ENCODE peak calls at places on chromosomes 4 and X, in five cellular contexts. C is HCT116, B is lower lobe of right lung, S is colonic mucosa, K is lung. T is an unnamed sample.

GRCh38 chr4:173494013-173494970 is 35.7 kb downstream of the HAND2 start:
- DNase-seq in C (peak; percentile 72), B (peak; percentile 60), S (peak; percentile 78), K (peak; percentile 43), T (no peak)

GRCh38 chr4:153585021-153585420 is 99.1 kb upstream of the TLR2 start:
- DNase-seq in C (no peak), B (no peak), S (no peak), K (no peak), T (no peak)

GRCh38 chr4:185256444-185256843 is 47.0 kb downstream of the SNX25 start:
- DNase-seq in C (peak; percentile 12), B (no peak), S (no peak), K (no peak), T (no peak)

GRCh38 chrX:69505772-69506616 is 1.9 kb downstream of the NALF2 start:
- DNase-seq in C (no peak), B (no peak), S (no peak), K (peak; percentile 23), T (no peak)

GRCh38 chr4:128600996-128601857 is 208.3 kb upstream of the JADE1 start:
- DNase-seq in C (peak; percentile 77), B (peak; percentile 72), S (peak; percentile 58), K (peak; percentile 88), T (no peak)

GRCh38 chrX:109830157-109830703 is 97.2 kb upstream of the ACSL4 start:
- DNase-seq in C (no peak), B (no peak), S (no peak), K (no peak), T (no peak)

GRCh38 chr4:183906486-183906735 is 1.3 kb downstream of the STOX2 start:
- DNase-seq in C (no peak), B (no peak), S (no peak), K (no peak), T (no peak)

GRCh38 chr4:1993169-1993516 is 15.6 kb downstream of the NELFA start:
- DNase-seq in C (no peak), B (no peak), S (no peak), K (no peak), T (no peak)

GRCh38 chr4:4388418-4388817 is 1.5 kb downstream of the NSG1 start:
- DNase-seq in C (no peak), B (no peak), S (no peak), K (no peak), T (no peak)

GRCh38 chr4:90598741-90599140 is 471.5 kb downstream of the CCSER1 start:
- DNase-seq in C (no peak), B (no peak), S (no peak), K (no peak), T (no peak)

GRCh38 chr4:114900934-114901333 is 212.5 kb downstream of the NDST4 start:
- DNase-seq in C (no peak), B (no peak), S (no peak), K (no peak), T (no peak)

GRCh38 chr4:137283737-137284136 is 248.6 kb downstream of the PCDH18 start:
- DNase-seq in C (no peak), B (no peak), S (no peak), K (no peak), T (no peak)

GRCh38 chr4:183360161-183360919 is 38.1 kb upstream of the CLDN24 start:
- DNase-seq in C (no peak), B (no peak), S (no peak), K (no peak), T (no peak)

GRCh38 chr4:153438916-153439756 is 27.0 kb upstream of the TMEM131L start:
- DNase-seq in C (no peak), B (no peak), S (no peak), K (no peak), T (no peak)

GRCh38 chrX:130772313-130773140 is 130.5 kb downstream of the ENOX2 start:
- DNase-seq in C (no peak), B (no peak), S (no peak), K (no peak), T (no peak)

GRCh38 chr4:146232131-146232722 is 17.9 kb downstream of the REELD1 start:
- DNase-seq in C (no peak), B (no peak), S (peak; percentile 37), K (no peak), T (no peak)

GRCh38 chr4:182885022-182885737 is 32.0 kb downstream of the DCTD start:
- DNase-seq in C (no peak), B (no peak), S (no peak), K (no peak), T (no peak)

GRCh38 chr4:30380404-30380998 is 339.7 kb upstream of the PCDH7 start:
- DNase-seq in C (peak; percentile 65), B (no peak), S (peak; percentile 19), K (no peak), T (peak; percentile 72)

GRCh38 chr4:124633285-124633941 is 79.1 kb downstream of the ANKRD50 start:
- DNase-seq in C (no peak), B (no peak), S (no peak), K (no peak), T (no peak)

GRCh38 chr4:2947926-2948325 is 15.3 kb downstream of the NOP14 start:
- DNase-seq in C (no peak), B (no peak), S (no peak), K (no peak), T (no peak)

GRCh38 chrX:29890646-29891200 is 324.6 kb upstream of the MAGEB2 start:
- DNase-seq in C (no peak), B (no peak), S (no peak), K (no peak), T (no peak)

GRCh38 chr4:37584087-37584486 is 102.1 kb downstream of the RELL1 start:
- DNase-seq in C (no peak), B (no peak), S (peak; percentile 86), K (no peak), T (no peak)

GRCh38 chrX:48576108-48576507 is 1.8 kb downstream of the RBM3 start:
- DNase-seq in C (no peak), B (no peak), S (no peak), K (no peak), T (no peak)

GRCh38 chr4:45662996-45663395 is 460.9 kb downstream of the GABRG1 start:
- DNase-seq in C (no peak), B (peak; percentile 45), S (no peak), K (peak; percentile 72), T (no peak)

GRCh38 chrX:39736219-39737211 is 361.2 kb downstream of the BCOR start:
- DNase-seq in C (no peak), B (peak; percentile 82), S (no peak), K (peak; percentile 61), T (no peak)

GRCh38 chr4:122827899-122828601 is 1.4 kb downstream of the FGF2 start:
- DNase-seq in C (no peak), B (no peak), S (peak; percentile 35), K (no peak), T (peak; percentile 77)

GRCh38 chr4:24799544-24800272 is 4.3 kb downstream of the SOD3 start:
- DNase-seq in C (no peak), B (peak; percentile 47), S (no peak), K (no peak), T (no peak)

GRCh38 chr4:24800273-24800880 is 5.0 kb downstream of the SOD3 start:
- DNase-seq in C (no peak), B (peak; percentile 48), S (no peak), K (no peak), T (no peak)

GRCh38 chr4:24799196-24799543 is 3.8 kb downstream of the SOD3 start:
- DNase-seq in C (no peak), B (no peak), S (peak; percentile 15), K (no peak), T (no peak)

GRCh38 chr4:24802648-24803047 is 7.3 kb downstream of the SOD3 start:
- DNase-seq in C (no peak), B (no peak), S (no peak), K (no peak), T (no peak)

DNA sequence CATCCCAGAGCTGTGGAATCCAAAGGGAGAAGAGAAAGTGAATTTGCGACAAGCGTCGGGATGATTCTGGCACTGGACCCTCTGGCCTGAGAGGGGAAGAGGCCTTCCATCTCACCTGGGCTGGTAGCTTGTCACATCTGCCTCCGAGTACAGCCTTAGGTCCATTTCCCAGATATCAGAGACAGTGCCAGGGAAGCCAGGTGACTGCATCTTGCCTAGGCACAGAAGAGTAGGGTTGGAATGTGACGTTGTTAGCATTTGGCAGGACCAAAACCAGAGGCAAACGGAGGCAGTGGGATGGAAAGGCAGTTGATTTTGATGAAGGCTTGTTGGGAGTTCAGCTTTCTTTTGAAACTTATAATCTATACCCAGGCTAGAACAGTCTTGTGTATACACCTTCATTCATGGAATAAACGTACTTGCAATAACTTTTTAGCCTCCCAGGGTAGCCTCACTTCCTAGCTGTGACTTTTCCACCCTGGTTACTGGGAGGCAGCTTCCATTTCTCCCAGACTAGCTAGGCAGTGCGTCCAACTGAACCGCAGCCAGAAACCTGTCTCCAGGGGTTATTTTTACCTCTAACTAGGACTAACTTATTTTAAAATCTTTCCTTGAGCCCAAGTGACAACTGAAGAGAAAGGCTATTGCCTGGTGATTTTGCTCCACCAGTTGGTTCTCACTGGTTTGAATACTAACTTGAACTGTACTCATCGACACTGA is 5.9 kb downstream of the SOD3 start:
- DNase-seq in C (no peak), B (no peak), S (no peak), K (no peak), T (no peak)
- H3K27me3 ChIP-seq in C (peaks cover 20% of the 10 kb centered on the region), B (peaks cover 20% of the 10 kb centered on the region), S (peaks cover 4% of the 10 kb centered on the region), K (no peaks in the 10 kb centered on the region), T (no peaks in the 10 kb centered on the region)

GRCh38 chr4:26214994-26215393 is 105.8 kb upstream of the RBPJ start:
- DNase-seq in C (no peak), B (no peak), S (no peak), K (no peak), T (no peak)
- H3K4me1 ChIP-seq in C (no peaks in the 10 kb centered on the region), B (peaks cover 4% of the 10 kb centered on the region), S (no peaks in the 10 kb centered on the region), K (no peaks in the 10 kb centered on the region), T (no peaks in the 10 kb centered on the region)

GRCh38 chrX:63394872-63395271 is 43.7 kb upstream of the SPIN4 start:
- DNase-seq in C (no peak), B (no peak), S (no peak), K (no peak), T (no peak)
- H3K9me3 ChIP-seq in C (no peaks in the 10 kb centered on the region), B (no peaks in the 10 kb centered on the region), S (no peaks in the 10 kb centered on the region), K (peaks cover 5% of the 10 kb centered on the region), T (peaks cover 9% of the 10 kb centered on the region)

GRCh38 chrX:154791951-154792350 is 13.3 kb downstream of the MPP1 start:
- DNase-seq in C (no peak), B (no peak), S (no peak), K (no peak), T (no peak)
- H3K27me3 ChIP-seq in C (no peaks in the 10 kb centered on the region), B (no peaks in the 10 kb centered on the region), S (no peaks in the 10 kb centered on the region), K (no peaks in the 10 kb centered on the region), T (no peaks in the 10 kb centered on the region)

GRCh38 chr4:85018983-85019382 is 52.5 kb upstream of the WDFY3 start:
- DNase-seq in C (no peak), B (no peak), S (no peak), K (no peak), T (no peak)
- H3K4me1 ChIP-seq in C (no peaks in the 10 kb centered on the region), B (no peaks in the 10 kb centered on the region), S (no peaks in the 10 kb centered on the region), K (no peaks in the 10 kb centered on the region), T (no peaks in the 10 kb centered on the region)

T was measured in NT2/D1.